ENCODE peak calls at places on chromosomes 16 and 17, in seven cellular contexts. L is H1, Z is HCT116, D is K562, A is HepG2, N is SK-N-SH, G is GM12878. Y is an unnamed sample.

GRCh38 chr16:71467810-71468209 is 5.8 kb upstream of the ZNF23 start:
- DNase-seq in A (peak; percentile 37), G (no peak), L (no peak), N (no peak), Z (no peak), D (peak; percentile 84), Y (peak; percentile 76)

GRCh38 chr16:19882186-19882585 is 2.5 kb downstream of the GPRC5B start:
- DNase-seq in N (no peak), D (no peak), G (no peak), Z (no peak), A (no peak), L (peak; percentile 62), Y (no peak)

GRCh38 chr17:74585711-74586110 is 6.4 kb downstream of the CD300LD start:
- DNase-seq in G (no peak), A (no peak), D (no peak), Z (no peak), N (no peak), L (no peak), Y (no peak)

GRCh38 chr17:75774988-75775668 is 9.5 kb upstream of the UNK start:
- DNase-seq in L (peak; percentile 57), Z (no peak), D (no peak), N (peak; percentile 33), G (no peak), A (no peak), Y (peak; percentile 33)

GRCh38 chr16:82675300-82675699 is 48.5 kb downstream of the CDH13 start:
- DNase-seq in N (no peak), G (no peak), A (no peak), Z (no peak), L (no peak), D (no peak), Y (no peak)

GRCh38 chr16:70770968-70771552 is 29.9 kb downstream of the VAC14 start:
- DNase-seq in A (peak; percentile 55), D (peak; percentile 81), N (peak; percentile 79), L (peak; percentile 96), Z (peak; percentile 32), G (no peak), Y (peak; percentile 72)

GRCh38 chr17:58402047-58402446 is 15.3 kb downstream of the RNF43 start:
- DNase-seq in N (no peak), L (no peak), G (no peak), A (no peak), Z (peak; percentile 85), D (no peak), Y (peak; percentile 72)

GRCh38 chr17:1906622-1907021 is 76.8 kb downstream of the RPA1 start:
- DNase-seq in Z (no peak), N (no peak), L (no peak), A (no peak), G (no peak), D (no peak), Y (peak; percentile 19)

GRCh38 chr17:47850692-47851573 is at the start of gene SP6:
- DNase-seq in A (peak; percentile 77), G (no peak), D (peak; percentile 91), L (peak; percentile 91), N (peak; percentile 89), Z (peak; percentile 80), Y (peak; percentile 92)

GRCh38 chr17:80984749-80985148 is 6.9 kb upstream of the CHMP6 start:
- DNase-seq in D (no peak), G (no peak), L (no peak), A (peak; percentile 68), Z (peak; percentile 88), N (no peak), Y (no peak)

GRCh38 chr16:23857901-23858300 is 22.1 kb downstream of the PRKCB start:
- DNase-seq in Z (no peak), D (no peak), L (no peak), A (no peak), G (no peak), N (no peak), Y (no peak)

GRCh38 chr16:23857256-23857891 is 21.6 kb downstream of the PRKCB start:
- DNase-seq in Z (no peak), A (no peak), N (no peak), G (no peak), D (no peak), L (no peak), Y (no peak)

GRCh38 chr16:23859713-23860269 is 24.0 kb downstream of the PRKCB start:
- DNase-seq in A (no peak), N (no peak), D (no peak), L (no peak), G (no peak), Z (no peak), Y (no peak)

GRCh38 chr16:23856345-23856744 is 20.6 kb downstream of the PRKCB start:
- DNase-seq in D (no peak), A (no peak), L (no peak), Z (no peak), G (no peak), N (no peak), Y (no peak)

GRCh38 chr16:23858496-23859062 is 22.8 kb downstream of the PRKCB start:
- DNase-seq in D (no peak), G (no peak), N (no peak), Z (no peak), A (no peak), L (no peak), Y (no peak)
- TF ChIP-seq JUND in D (no peak), G (no peak), N (no peak), Z (no peak), A (no peak), L (no peak), Y (no peak)

DNA sequence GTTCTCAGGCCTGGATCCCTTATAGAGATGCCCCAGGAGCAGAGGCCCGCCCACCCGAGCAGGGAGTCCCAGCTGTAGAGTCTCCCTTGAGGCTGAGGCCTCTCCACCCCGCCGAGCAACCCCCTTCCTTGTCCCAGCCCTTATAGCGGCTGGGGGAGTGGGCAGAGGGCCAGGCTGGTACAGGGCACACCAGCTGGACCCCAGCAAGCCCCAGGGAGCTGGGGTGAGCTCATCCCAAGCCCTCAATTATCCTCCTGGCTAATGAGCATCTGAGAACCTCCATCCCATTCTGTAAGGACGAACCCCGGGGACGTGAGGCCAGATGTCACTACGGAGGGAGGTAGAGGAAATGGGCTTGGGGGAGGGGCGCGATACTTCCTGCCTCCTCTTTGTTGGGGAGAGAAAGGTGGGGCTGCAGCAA is 3.2 kb upstream of the SNN start:
- DNase-seq in D (no peak), Z (no peak), N (no peak), G (no peak), L (peak; percentile 68), A (no peak), Y (no peak)
- TF ChIP-seq JUND in D (no peak), Z (no peak), N (no peak), G (no peak), L (no peak), A (no peak), Y (no peak)

GRCh38 chr17:601462-602303 is 113.0 kb downstream of the VPS53 start:
- DNase-seq in N (peak; percentile 79), L (no peak), Z (no peak), A (no peak), G (no peak), D (peak; percentile 75), Y (no peak)
- TF ChIP-seq JUND in N (no peak), L (no peak), Z (no peak), A (no peak), G (no peak), D (peak; percentile 86), Y (no peak)

GRCh38 chr17:72167593-72167992 is 46.8 kb downstream of the SOX9 start:
- DNase-seq in Z (no peak), G (no peak), N (no peak), A (no peak), D (no peak), L (no peak), Y (no peak)
- TF ChIP-seq JUND in Z (no peak), G (no peak), N (no peak), A (no peak), D (no peak), L (no peak), Y (no peak)

DNA sequence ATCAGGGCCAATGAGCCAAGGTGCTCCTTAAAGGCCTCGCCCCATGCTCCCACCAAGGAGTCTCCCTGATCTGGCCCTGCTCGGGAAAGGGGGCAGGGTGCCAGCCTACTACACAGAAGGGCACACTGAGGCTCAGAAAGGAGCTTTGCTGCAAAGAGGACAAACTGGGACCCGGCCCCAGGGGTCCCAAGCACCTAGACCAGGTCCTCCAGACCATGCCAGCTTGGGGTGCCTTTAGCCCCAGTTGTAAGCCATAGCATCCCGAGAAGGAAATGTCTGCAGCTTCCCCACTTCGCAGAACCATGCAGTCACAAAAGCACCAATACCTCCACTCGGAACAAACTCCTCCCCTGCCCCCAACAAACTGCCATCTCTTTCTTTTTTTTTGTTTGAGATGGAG is 74.8 kb upstream of the CDC42EP4 start:
- DNase-seq in N (no peak), D (no peak), Z (no peak), L (no peak), A (no peak), G (no peak), Y (no peak)
- TF ChIP-seq JUND in N (no peak), D (no peak), Z (no peak), L (no peak), A (no peak), G (no peak), Y (no peak)

GRCh38 chr16:10765772-10766171 is 22.1 kb downstream of the NUBP1 start:
- DNase-seq in G (peak; percentile 33), A (no peak), D (no peak), Z (no peak), L (no peak), N (no peak), Y (no peak)
- TF ChIP-seq JUND in G (no peak), A (no peak), D (no peak), Z (no peak), L (no peak), N (no peak), Y (no peak)

GRCh38 chr17:79714129-79714528 is 16.6 kb upstream of the ENPP7 start:
- DNase-seq in N (no peak), D (no peak), G (no peak), L (no peak), Z (no peak), A (no peak), Y (no peak)

GRCh38 chr17:79715318-79716182 is 15.2 kb upstream of the ENPP7 start:
- DNase-seq in D (peak; percentile 30), A (peak; percentile 55), N (peak; percentile 68), G (no peak), L (no peak), Z (no peak), Y (no peak)

GRCh38 chr17:79716183-79716797 is 14.5 kb upstream of the ENPP7 start:
- DNase-seq in Z (no peak), D (no peak), G (no peak), A (no peak), L (no peak), N (peak; percentile 55), Y (no peak)

GRCh38 chr17:79713391-79713790 is 17.4 kb upstream of the ENPP7 start:
- DNase-seq in N (no peak), A (no peak), D (no peak), Z (no peak), G (no peak), L (no peak), Y (no peak)

GRCh38 chr17:79714746-79715145 is 16.0 kb upstream of the ENPP7 start:
- DNase-seq in L (no peak), Z (no peak), G (no peak), D (no peak), N (no peak), A (no peak), Y (no peak)
- TF ChIP-seq JUND in L (no peak), Z (no peak), G (no peak), D (no peak), N (no peak), A (no peak), Y (no peak)

GRCh38 chr16:88957887-88958577 is 19.0 kb downstream of the CBFA2T3 start:
- DNase-seq in D (no peak), G (no peak), A (no peak), N (no peak), L (no peak), Z (no peak), Y (no peak)
- TF ChIP-seq JUND in D (no peak), G (no peak), A (no peak), N (no peak), L (no peak), Z (no peak), Y (no peak)

GRCh38 chr16:4696172-4696904 is 3.0 kb downstream of the NUDT16L1 start:
- DNase-seq in N (peak; percentile 26), G (no peak), A (no peak), D (no peak), L (no peak), Z (no peak), Y (no peak)
- TF ChIP-seq JUND in N (no peak), G (no peak), A (no peak), D (no peak), L (no peak), Z (no peak), Y (no peak)

Y was measured in T47D.